ENCODE peak calls at places on chromosomes 13 and 19, in nine cellular contexts. Q is A549, R is sigmoid colon, L is colonic mucosa, D is neural progenitor cell, P is prostate gland, K is body of pancreas, H is tibial artery, U is astrocyte. W is an unnamed sample. For H3K4me1 and H3K9me3, the result is how much of the 10 kb centered on the place peaks cover.

GRCh38 chr13:99386495-99386894 is 79.3 kb upstream of the GPR183 start:
- DNase-seq in Q (no peak), R (no peak), L (no peak), D (no peak), P (no peak), K (no peak), H (no peak), U (no peak), W (no peak)

GRCh38 chr19:14916848-14917247 is 24.4 kb upstream of the OR7C2 start:
- DNase-seq in Q (peak), R (no peak), L (no peak), D (no peak), P (no peak), K (no peak), H (no peak), U (no peak), W (no peak)

GRCh38 chr19:6590458-6591319 is at the start of gene CD70:
- DNase-seq in Q (peak), R (no peak), L (no peak), D (peak), P (no peak), K (no peak), H (no peak), U (no peak), W (peak)

GRCh38 chr19:6613711-6614110 is 22.8 kb upstream of the CD70 start:
- DNase-seq in Q (no peak), R (no peak), L (no peak), D (no peak), P (no peak), K (no peak), H (no peak), U (peak), W (no peak)

GRCh38 chr13:51520524-51520923 is 63.7 kb upstream of the WDFY2 start:
- DNase-seq in Q (peak), R (no peak), L (no peak), D (no peak), P (peak), K (peak), H (no peak), U (peak), W (no peak)

GRCh38 chr19:42280761-42281174 is 11.7 kb downstream of the CIC start:
- DNase-seq in Q (no peak), R (no peak), L (peak), D (peak), P (no peak), K (no peak), H (peak), U (peak), W (no peak)

GRCh38 chr13:62113145-62113544 is 697.5 kb upstream of the PCDH20 start:
- DNase-seq in Q (no peak), R (no peak), L (no peak), D (no peak), P (no peak), K (no peak), H (no peak), U (peak), W (no peak)

GRCh38 chr13:76917096-76917495 is 30.9 kb upstream of the KCTD12 start:
- DNase-seq in Q (no peak), R (no peak), L (no peak), D (no peak), P (no peak), K (no peak), H (no peak), U (peak), W (no peak)

GRCh38 chr13:30892966-30893365 is 13.1 kb upstream of the MEDAG start:
- DNase-seq in Q (peak), R (no peak), L (no peak), D (peak), P (no peak), K (no peak), H (peak), U (peak), W (peak)

GRCh38 chr19:16066611-16067104 is 9.6 kb upstream of the TPM4 start:
- DNase-seq in Q (peak), R (no peak), L (peak), D (no peak), P (peak), K (no peak), H (no peak), U (peak), W (no peak)
- TF ChIP-seq CTCF in Q (peak), R (no peak), L (peak), D (no peak), P (peak), K (peak), H (peak), U (no peak), W (no peak)

DNA sequence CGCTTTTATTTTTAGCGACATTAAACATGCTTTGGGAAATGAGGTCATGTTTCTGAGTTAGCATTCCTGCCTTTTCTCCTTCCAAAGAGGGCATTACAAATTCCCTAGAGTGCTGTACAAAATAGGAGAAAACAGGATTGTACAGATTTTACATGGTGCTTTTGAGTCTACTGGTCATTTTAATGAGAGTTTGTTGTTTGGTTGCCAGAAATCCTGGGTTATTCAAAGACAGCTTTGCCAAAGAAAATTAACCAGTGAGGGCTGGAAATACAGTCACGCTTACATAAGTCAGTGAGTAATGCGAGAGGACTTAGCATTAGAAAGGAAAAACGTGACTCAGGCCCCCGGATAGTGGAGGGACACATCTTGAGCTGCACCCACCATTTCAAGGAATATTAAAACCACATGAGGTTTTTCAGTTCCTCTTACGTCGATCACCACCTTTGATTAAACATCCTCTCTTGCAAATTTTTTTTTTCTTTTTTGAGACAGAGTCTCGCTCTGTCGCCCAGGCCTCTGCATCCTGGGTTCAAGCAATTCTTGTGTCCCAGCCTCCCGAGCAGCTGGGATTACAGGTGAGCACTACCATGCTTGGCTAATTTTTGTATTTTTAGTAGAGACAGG is 55.4 kb downstream of the SACS start:
- DNase-seq in Q (peak), R (no peak), L (peak), D (no peak), P (no peak), K (no peak), H (peak), U (peak), W (no peak)
- H3K4me1 ChIP-seq in Q (under half), R (under half), L (under half), D (under half), P (under half), K (under half), H (under half), U (half or more), W (under half)

GRCh38 chr19:22919946-22920345 is 83.0 kb downstream of the ZNF728 start:
- DNase-seq in Q (no peak), R (no peak), L (no peak), D (no peak), P (no peak), K (no peak), H (no peak), U (no peak), W (no peak)
- H3K9me3 ChIP-seq in Q (under half), R (under half), L (under half), D (under half), P (under half), K (under half), H (under half), U (under half), W (half or more)

DNA sequence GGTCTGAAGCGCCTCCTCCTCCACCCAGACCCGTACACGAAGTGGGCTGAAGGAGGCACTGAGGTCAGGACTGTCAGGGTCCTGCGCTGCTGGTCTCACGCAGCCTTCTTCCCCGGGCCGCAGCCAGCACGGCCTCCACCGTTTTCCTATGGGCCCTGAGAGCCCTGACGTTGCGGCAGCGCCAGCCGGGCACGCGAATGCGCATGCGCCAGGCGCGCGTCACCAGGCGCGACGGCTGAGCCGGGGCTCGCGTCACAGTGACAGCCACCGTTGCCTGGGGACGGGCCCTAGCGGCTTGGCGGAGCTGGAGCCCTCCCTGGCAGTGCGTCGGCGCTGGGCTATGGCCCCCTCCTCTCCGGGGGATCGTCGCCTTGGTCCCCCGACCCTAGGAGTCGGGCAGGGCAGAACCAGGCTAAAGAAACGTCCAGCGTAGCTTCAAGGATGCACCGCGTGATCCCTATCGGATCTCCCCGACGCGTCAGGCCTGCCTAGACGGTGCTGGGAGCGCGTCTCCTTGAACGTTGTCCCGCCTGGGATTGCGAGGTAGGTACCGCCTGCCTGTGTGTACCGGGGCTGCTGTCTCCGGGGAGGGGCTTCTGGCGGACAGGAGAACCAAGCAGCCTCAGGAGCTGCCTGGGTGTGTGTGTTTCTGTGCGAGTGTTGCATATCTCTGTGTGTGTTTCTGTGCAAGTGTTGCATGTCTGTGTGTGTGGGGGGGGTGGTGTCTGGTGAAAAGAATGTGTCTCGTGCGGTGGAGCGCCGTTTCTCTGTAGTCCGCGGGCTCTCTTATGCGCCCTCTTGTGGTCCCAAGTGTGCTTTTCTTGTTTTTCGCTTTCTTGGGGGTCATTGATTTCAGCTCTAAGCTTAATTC is 43.2 kb downstream of the ZNF571 start:
- DNase-seq in Q (no peak), R (no peak), L (peak), D (no peak), P (no peak), K (no peak), H (no peak), U (peak), W (peak)
- TF ChIP-seq CTCF in Q (no peak), R (no peak), L (no peak), D (no peak), P (no peak), K (no peak), H (no peak), U (peak), W (no peak)

DNA sequence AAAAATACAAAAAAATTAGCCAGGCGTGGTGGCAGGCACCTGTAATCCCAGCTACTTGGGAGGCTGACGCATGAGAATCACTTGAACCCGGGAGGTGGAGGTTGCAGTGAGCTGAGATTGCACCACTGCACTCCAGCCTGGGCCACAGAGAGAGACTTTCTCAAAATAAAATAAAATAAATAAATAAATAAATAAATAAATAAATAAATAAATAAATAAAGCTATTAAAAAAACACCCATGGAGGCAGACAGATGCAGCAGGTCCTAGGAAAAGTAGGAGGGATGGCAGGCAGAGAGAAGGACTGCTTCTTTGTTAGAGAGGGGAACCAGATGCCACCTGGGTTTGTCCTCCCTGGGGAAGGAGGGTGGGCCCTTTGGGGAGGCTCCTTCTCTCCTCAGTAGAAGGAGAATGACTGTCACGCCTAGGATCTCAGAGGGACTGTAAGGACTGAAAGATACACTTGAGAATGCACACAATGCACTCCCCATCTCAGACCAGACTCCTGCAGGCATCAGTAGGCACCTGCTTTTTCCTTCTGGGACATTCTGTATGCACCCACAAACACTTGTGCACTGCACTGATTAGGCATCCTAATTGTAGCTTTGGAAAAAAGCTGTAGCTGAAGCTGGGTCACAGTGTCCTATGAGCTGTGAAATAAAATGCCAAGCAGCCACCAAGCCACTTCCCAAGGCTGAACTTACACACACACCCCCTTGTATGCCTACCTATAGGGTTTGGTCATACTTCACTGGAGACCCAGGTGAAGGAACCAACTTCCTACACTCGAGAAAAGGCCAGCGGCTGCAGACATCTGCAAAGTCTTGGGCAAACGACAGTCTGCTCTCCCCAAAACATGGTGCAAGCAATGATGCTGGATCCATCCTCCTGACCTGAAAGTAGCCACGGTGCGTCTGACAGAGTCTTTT is 18.9 kb upstream of the SLC35E1 start:
- DNase-seq in Q (no peak), R (no peak), L (no peak), D (no peak), P (no peak), K (no peak), H (no peak), U (no peak), W (peak)
- H3K4me1 ChIP-seq in Q (under half), R (under half), L (under half), D (under half), P (under half), K (under half), H (half or more), U (under half), W (under half)

GRCh38 chr13:58682616-58683015 is 1051.1 kb downstream of the PCDH17 start:
- DNase-seq in Q (no peak), R (no peak), L (no peak), D (no peak), P (no peak), K (no peak), H (no peak), U (no peak), W (no peak)

GRCh38 chr13:58687130-58687529 is 1055.6 kb downstream of the PCDH17 start:
- DNase-seq in Q (no peak), R (no peak), L (no peak), D (no peak), P (no peak), K (no peak), H (no peak), U (no peak), W (no peak)
- H3K9me3 ChIP-seq in Q (under half), R (under half), L (under half), D (under half), P (under half), K (under half), H (under half), U (under half), W (under half)

DNA sequence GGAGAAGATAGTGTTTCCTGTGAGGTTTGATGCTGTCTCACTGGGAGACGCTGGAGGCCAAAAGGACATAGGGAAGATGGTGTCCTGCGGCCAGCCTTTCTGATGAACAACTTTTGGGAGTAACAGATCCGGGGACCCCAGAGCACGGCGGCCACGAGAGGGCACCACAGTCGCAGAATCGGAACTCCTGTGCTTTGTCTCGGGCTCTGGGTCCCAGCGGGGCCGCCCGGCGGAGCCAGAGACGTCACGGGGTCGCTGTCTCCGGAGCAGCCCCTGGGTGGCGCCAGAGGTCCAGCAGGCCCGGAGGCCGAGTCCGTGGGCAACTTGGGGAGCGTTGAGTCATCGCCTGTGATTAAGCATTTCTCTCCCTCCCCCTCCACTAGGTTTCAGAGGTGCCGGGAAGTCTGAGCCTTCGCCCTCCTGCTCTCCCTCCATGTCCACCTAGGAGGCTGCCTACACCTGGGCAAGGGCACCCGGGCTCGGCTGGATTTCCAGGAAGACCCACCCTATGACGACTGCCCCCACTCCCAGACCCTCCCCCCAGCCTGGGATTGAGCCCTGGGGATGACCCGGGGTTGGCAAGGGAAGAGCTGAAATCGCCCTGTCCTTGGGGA is 3.2 kb downstream of the NANOS3 start:
- DNase-seq in Q (peak), R (peak), L (peak), D (peak), P (peak), K (peak), H (peak), U (peak), W (peak)
- TF ChIP-seq CTCF in Q (peak), R (peak), L (peak), D (peak), P (peak), K (peak), H (peak), U (peak), W (peak)